ENCODE peak calls at places on chromosomes 13 and 19, in ten cellular contexts. Y, S, R, H, Q, N, E, A, D and G are unnamed samples.

GRCh38 chr19:49212302-49212701 is 54.7 kb downstream of the TRPM4 start:
- DNase-seq in Y (no peak), S (no peak), R (no peak), H (no peak), Q (no peak), N (no peak), E (peak), A (no peak), D (no peak), G (no peak)

GRCh38 chr13:41411536-41411935 is 45.8 kb upstream of the RGCC start:
- DNase-seq in Y (no peak), S (peak), R (no peak), H (peak), Q (peak), N (peak), E (peak), A (peak), D (no peak), G (peak)

GRCh38 chr19:4600893-4601292 is 38.4 kb upstream of the TNFAIP8L1 start:
- DNase-seq in Y (no peak), S (no peak), R (no peak), H (no peak), Q (no peak), N (no peak), E (no peak), A (no peak), D (no peak), G (no peak)

GRCh38 chr19:7628589-7629311 is 595 bp downstream of the XAB2 start:
- DNase-seq in Y (no peak), S (no peak), R (no peak), H (no peak), Q (peak), N (no peak), E (no peak), A (no peak), D (no peak), G (no peak)

GRCh38 chr13:22336460-22336859 is 665.6 kb downstream of the FGF9 start:
- DNase-seq in Y (no peak), S (no peak), R (no peak), H (no peak), Q (no peak), N (no peak), E (no peak), A (no peak), D (no peak), G (no peak)

GRCh38 chr19:44869728-44870470 is 21.2 kb upstream of the TOMM40 start:
- DNase-seq in Y (peak), S (peak), R (no peak), H (no peak), Q (no peak), N (no peak), E (peak), A (peak), D (no peak), G (no peak)

GRCh38 chr13:61414686-61415664 is 674 bp downstream of the PCDH20 start:
- DNase-seq in Y (no peak), S (no peak), R (peak), H (peak), Q (peak), N (no peak), E (no peak), A (no peak), D (peak), G (no peak)

GRCh38 chr19:55368701-55369563 is 1.3 kb downstream of the IL11 start:
- DNase-seq in Y (no peak), S (peak), R (no peak), H (no peak), Q (peak), N (peak), E (peak), A (no peak), D (no peak), G (no peak)

GRCh38 chr13:27183561-27184147 is 12.0 kb upstream of the USP12 start:
- DNase-seq in Y (no peak), S (peak), R (no peak), H (no peak), Q (no peak), N (no peak), E (peak), A (no peak), D (no peak), G (no peak)

GRCh38 chr19:15584541-15585115 is 30.4 kb upstream of the CYP4F8 start:
- DNase-seq in Y (peak), S (peak), R (peak), H (peak), Q (peak), N (peak), E (peak), A (peak), D (peak), G (peak)

GRCh38 chr19:15584095-15584494 is 30.9 kb upstream of the CYP4F8 start:
- DNase-seq in Y (no peak), S (no peak), R (no peak), H (no peak), Q (no peak), N (no peak), E (no peak), A (no peak), D (no peak), G (no peak)

GRCh38 chr19:15587663-15588062 is 27.4 kb upstream of the CYP4F8 start:
- DNase-seq in Y (peak), S (no peak), R (no peak), H (no peak), Q (no peak), N (no peak), E (no peak), A (no peak), D (peak), G (no peak)

DNA sequence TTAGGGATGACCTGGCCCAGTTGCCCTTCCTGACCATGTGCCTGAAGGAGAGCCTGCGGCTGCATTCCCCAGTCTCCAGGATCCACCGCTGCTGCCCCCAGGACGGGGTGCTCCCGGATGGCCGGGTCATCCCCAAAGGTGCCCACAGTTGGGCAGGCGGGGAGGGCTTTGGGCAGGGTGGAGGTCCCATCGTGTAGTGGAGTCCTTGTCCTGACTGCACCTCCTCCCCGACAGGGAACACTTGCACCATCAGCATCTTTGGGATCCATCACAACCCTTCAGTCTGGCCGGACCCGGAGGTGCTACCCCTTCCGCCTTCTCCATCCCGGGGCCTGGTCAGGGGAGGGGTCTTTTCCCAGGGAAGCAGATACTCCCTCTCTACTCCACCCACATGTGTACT is 31.7 kb upstream of the CYP4F8 start:
- DNase-seq in Y (no peak), S (no peak), R (no peak), H (no peak), Q (no peak), N (no peak), E (no peak), A (no peak), D (no peak), G (no peak)
- TF ChIP-seq CTCF in Y (no peak), S (no peak), R (no peak), H (no peak), Q (no peak), N (no peak), E (no peak), A (no peak), D (no peak), G (no peak)

GRCh38 chr13:29993196-29993595 is 142.8 kb upstream of the UBL3 start:
- DNase-seq in Y (no peak), S (no peak), R (no peak), H (no peak), Q (no peak), N (no peak), E (no peak), A (no peak), D (no peak), G (no peak)
- TF ChIP-seq CTCF in Y (no peak), S (peak), R (no peak), H (no peak), Q (peak), N (no peak), E (no peak), A (peak), D (no peak), G (no peak)

GRCh38 chr13:91242652-91243051 is 104.8 kb upstream of the MIR17HG start:
- DNase-seq in Y (no peak), S (no peak), R (no peak), H (no peak), Q (no peak), N (no peak), E (no peak), A (no peak), D (no peak), G (no peak)

GRCh38 chr13:91245283-91245682 is 102.2 kb upstream of the MIR17HG start:
- DNase-seq in Y (no peak), S (no peak), R (no peak), H (no peak), Q (no peak), N (no peak), E (no peak), A (no peak), D (no peak), G (no peak)

GRCh38 chr13:91248249-91248648 is 99.2 kb upstream of the MIR17HG start:
- DNase-seq in Y (no peak), S (no peak), R (no peak), H (no peak), Q (no peak), N (no peak), E (no peak), A (no peak), D (no peak), G (no peak)

GRCh38 chr13:91249370-91249769 is 98.1 kb upstream of the MIR17HG start:
- DNase-seq in Y (no peak), S (no peak), R (no peak), H (no peak), Q (no peak), N (no peak), E (no peak), A (no peak), D (no peak), G (no peak)

GRCh38 chr13:91247768-91248167 is 99.7 kb upstream of the MIR17HG start:
- DNase-seq in Y (no peak), S (no peak), R (no peak), H (no peak), Q (no peak), N (peak), E (peak), A (no peak), D (no peak), G (no peak)
- TF ChIP-seq CTCF in Y (no peak), S (peak), R (no peak), H (peak), Q (peak), N (no peak), E (no peak), A (no peak), D (peak), G (no peak)

GRCh38 chr19:18991050-18991449 is 42.3 kb downstream of the SUGP2 start:
- DNase-seq in Y (no peak), S (no peak), R (no peak), H (no peak), Q (no peak), N (no peak), E (no peak), A (no peak), D (peak), G (no peak)

GRCh38 chr19:18990128-18990708 is 43.1 kb downstream of the SUGP2 start:
- DNase-seq in Y (no peak), S (no peak), R (no peak), H (no peak), Q (no peak), N (no peak), E (no peak), A (no peak), D (no peak), G (no peak)

GRCh38 chr19:18987456-18987855 is 45.9 kb downstream of the SUGP2 start:
- DNase-seq in Y (no peak), S (no peak), R (no peak), H (no peak), Q (no peak), N (no peak), E (no peak), A (no peak), D (no peak), G (no peak)

GRCh38 chr19:18991468-18991867 is 41.8 kb downstream of the SUGP2 start:
- DNase-seq in Y (no peak), S (no peak), R (no peak), H (no peak), Q (no peak), N (no peak), E (no peak), A (no peak), D (no peak), G (no peak)

DNA sequence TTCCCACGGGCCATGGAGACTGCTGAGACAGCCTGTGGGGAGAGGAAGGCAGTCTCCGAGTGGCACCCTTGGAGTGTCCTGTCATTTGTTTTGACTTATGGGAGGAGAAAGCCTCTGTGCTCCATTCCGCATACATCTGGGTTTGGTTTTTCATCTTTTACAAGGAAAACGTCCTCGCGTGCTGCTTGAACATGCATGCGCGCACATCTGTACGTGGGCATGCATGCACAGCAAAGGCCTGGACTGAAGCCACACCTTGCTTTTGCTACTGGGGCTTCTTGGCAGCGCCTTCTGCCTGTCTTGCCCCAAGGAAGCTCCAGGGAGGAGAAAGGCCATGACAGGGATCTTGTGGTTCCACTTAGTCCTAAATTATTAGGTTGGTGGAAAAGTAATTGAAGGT is 44.0 kb downstream of the SUGP2 start:
- DNase-seq in Y (no peak), S (no peak), R (no peak), H (no peak), Q (no peak), N (no peak), E (no peak), A (no peak), D (no peak), G (no peak)
- TF ChIP-seq CTCF in Y (no peak), S (no peak), R (no peak), H (no peak), Q (no peak), N (no peak), E (no peak), A (no peak), D (no peak), G (no peak)

GRCh38 chr13:60211548-60211947 is 47.8 kb upstream of the DIAPH3 start:
- DNase-seq in Y (no peak), S (no peak), R (no peak), H (no peak), Q (no peak), N (no peak), E (no peak), A (no peak), D (no peak), G (no peak)
- TF ChIP-seq CTCF in Y (no peak), S (no peak), R (no peak), H (no peak), Q (peak), N (no peak), E (no peak), A (no peak), D (no peak), G (no peak)

GRCh38 chr13:94710881-94711560 is 1.3 kb downstream of the SOX21 start:
- DNase-seq in Y (no peak), S (no peak), R (no peak), H (peak), Q (peak), N (peak), E (no peak), A (no peak), D (no peak), G (no peak)
- TF ChIP-seq CTCF in Y (no peak), S (peak), R (no peak), H (peak), Q (peak), N (no peak), E (no peak), A (no peak), D (peak), G (no peak)